ENCODE peak calls at places on chromosomes 6 and 20, in seven cellular contexts. F is SW480; V is activated CD4-positive, alpha-beta T cell treated with anti-CD3 and anti-CD28 coated beads for 1 hour; Z is left cardiac atrium; Q is globus pallidus; E is activated T-cell treated with anti-CD3 and anti-CD28 coated beads, Interleukin-2, amount 50 U/mL, for 72 hours; C is Right ventricle myocardium superior. R is an unnamed sample.

GRCh38 chr20:57738484-57738883 is 28.7 kb upstream of the PMEPA1 start:
- DNase-seq in F (peak), V (no peak), Z (no peak), Q (no peak), E (no peak), C (no peak), R (no peak)

GRCh38 chr6:45473121-45473967 is 95.6 kb upstream of the SUPT3H start:
- DNase-seq in F (no peak), V (no peak), Z (no peak), Q (peak), E (no peak), C (no peak), R (no peak)

GRCh38 chr6:39850897-39851296 is 58.7 kb downstream of the DAAM2 start:
- DNase-seq in F (no peak), V (no peak), Z (no peak), Q (no peak), E (no peak), C (no peak), R (no peak)

GRCh38 chr6:63943826-63944225 is 308.2 kb downstream of the PHF3 start:
- DNase-seq in F (no peak), V (no peak), Z (no peak), Q (peak), E (no peak), C (no peak), R (no peak)

GRCh38 chr6:8238772-8239683 is 136.7 kb upstream of the EEF1E1 start:
- DNase-seq in F (no peak), V (no peak), Z (no peak), Q (no peak), E (no peak), C (no peak), R (no peak)

GRCh38 chr6:167839343-167839742 is 12.6 kb downstream of the AFDN start:
- DNase-seq in F (no peak), V (no peak), Z (no peak), Q (no peak), E (no peak), C (no peak), R (no peak)

GRCh38 chr20:60934724-60935123 is 317.3 kb upstream of the CDH4 start:
- DNase-seq in F (no peak), V (no peak), Z (no peak), Q (no peak), E (no peak), C (no peak), R (no peak)

GRCh38 chr6:66849843-66850242 is 1142.8 kb upstream of the EYS start:
- DNase-seq in F (no peak), V (no peak), Z (no peak), Q (no peak), E (no peak), C (no peak), R (no peak)

GRCh38 chr6:90123796-90124195 is 172.8 kb downstream of the BACH2 start:
- DNase-seq in F (no peak), V (no peak), Z (no peak), Q (no peak), E (no peak), C (no peak), R (no peak)

GRCh38 chr6:16391451-16391912 is 153.1 kb downstream of the GMPR start:
- DNase-seq in F (no peak), V (no peak), Z (no peak), Q (no peak), E (no peak), C (no peak), R (no peak)

GRCh38 chr6:35146453-35146852 is 5.3 kb upstream of the TCP11 start:
- DNase-seq in F (peak), V (no peak), Z (no peak), Q (peak), E (peak), C (peak), R (peak)

GRCh38 chr6:19309661-19310060 is 527.5 kb upstream of the ID4 start:
- DNase-seq in F (no peak), V (no peak), Z (no peak), Q (no peak), E (no peak), C (no peak), R (no peak)

GRCh38 chr6:139996253-139996834 is 621.9 kb upstream of the CITED2 start:
- DNase-seq in F (peak), V (no peak), Z (no peak), Q (no peak), E (no peak), C (no peak), R (no peak)

GRCh38 chr20:44691424-44692423 is 23.4 kb upstream of the CCN5 start:
- DNase-seq in F (peak), V (no peak), Z (peak), Q (no peak), E (no peak), C (peak), R (no peak)

GRCh38 chr20:58081842-58082241 is 146.6 kb downstream of the ANKRD60 start:
- DNase-seq in F (no peak), V (no peak), Z (no peak), Q (no peak), E (no peak), C (no peak), R (no peak)

GRCh38 chr6:79544299-79544927 is 7.2 kb upstream of the LCA5 start:
- DNase-seq in F (no peak), V (no peak), Z (no peak), Q (peak), E (no peak), C (no peak), R (no peak)

GRCh38 chr6:67608099-67608749 is 1026.9 kb upstream of the ADGRB3 start:
- DNase-seq in F (no peak), V (no peak), Z (no peak), Q (no peak), E (no peak), C (no peak), R (no peak)

GRCh38 chr20:3239026-3239866 is at the start of gene SLC4A11:
- DNase-seq in F (peak), V (no peak), Z (peak), Q (no peak), E (peak), C (peak), R (peak)

GRCh38 chr6:35305117-35305516 is 7.5 kb downstream of the DEF6 start:
- DNase-seq in F (no peak), V (no peak), Z (no peak), Q (no peak), E (no peak), C (no peak), R (no peak)

GRCh38 chr6:167090171-167090570 is 32.7 kb upstream of the CCR6 start:
- DNase-seq in F (no peak), V (no peak), Z (no peak), Q (no peak), E (no peak), C (no peak), R (no peak)

GRCh38 chr6:50543666-50544065 is 169.7 kb upstream of the TFAP2D start:
- DNase-seq in F (no peak), V (no peak), Z (no peak), Q (no peak), E (no peak), C (no peak), R (no peak)

GRCh38 chr6:43972179-43972914 is 154.9 kb downstream of the MRPL14 start:
- DNase-seq in F (no peak), V (peak), Z (no peak), Q (no peak), E (no peak), C (no peak), R (no peak)

GRCh38 chr20:3461191-3461874 is 9.5 kb upstream of the ATRN start:
- DNase-seq in F (no peak), V (no peak), Z (no peak), Q (no peak), E (no peak), C (no peak), R (peak)

GRCh38 chr6:167094436-167094819 is 28.5 kb upstream of the CCR6 start:
- DNase-seq in F (no peak), V (no peak), Z (no peak), Q (no peak), E (no peak), C (no peak), R (no peak)